ENCODE peak calls at places on chromosomes 12 and 14, in six cellular contexts. F is renal cortical epithelial cell; B is stimulated activated CD4-positive, alpha-beta T cell treated with anti-CD3 and anti-CD28 coated beads, Interleukin-4, amount 100 ng/mL, for 1 hour; Q is Panc1; S is EL; G is heart left ventricle. T is an unnamed sample.

GRCh38 chr14:24273422-24273998 is 2.1 kb upstream of the RABGGTA start:
- DNase-seq in G (no peak), S (no peak), F (peak), B (no peak), Q (no peak), T (peak)

GRCh38 chr12:122031342-122032216 is 9.9 kb downstream of the BCL7A start:
- DNase-seq in B (peak), Q (no peak), S (peak), F (no peak), G (no peak), T (peak)

GRCh38 chr12:100404769-100405407 is 48.0 kb downstream of the SLC17A8 start:
- DNase-seq in F (peak), B (no peak), Q (peak), S (peak), G (no peak), T (peak)

GRCh38 chr14:39293629-39294028 is 59.9 kb downstream of the MIA2 start:
- DNase-seq in Q (no peak), B (no peak), S (no peak), F (no peak), G (no peak), T (no peak)

GRCh38 chr12:94150483-94151225 is 2.3 kb downstream of the PLXNC1 start:
- DNase-seq in G (peak), Q (no peak), F (no peak), S (no peak), B (peak), T (no peak)

GRCh38 chr12:123266679-123267277 is 4.9 kb downstream of the CDK2AP1 start:
- DNase-seq in Q (no peak), B (no peak), F (no peak), S (no peak), G (no peak), T (no peak)

GRCh38 chr14:76782115-76782884 is 21.0 kb downstream of the VASH1 start:
- DNase-seq in S (no peak), Q (no peak), F (no peak), G (no peak), B (no peak), T (no peak)

GRCh38 chr12:78406776-78407335 is 457.7 kb upstream of the SYT1 start:
- DNase-seq in F (peak), B (no peak), S (peak), G (no peak), Q (no peak), T (no peak)

GRCh38 chr12:11762723-11763326 is 113.4 kb downstream of the ETV6 start:
- DNase-seq in B (no peak), F (peak), S (peak), Q (no peak), G (no peak), T (no peak)

GRCh38 chr12:104790296-104791125 is 167.6 kb downstream of the SLC41A2 start:
- DNase-seq in S (no peak), B (peak), G (peak), F (peak), Q (peak), T (peak)

GRCh38 chr12:50400104-50400637 is 514 bp upstream of the LARP4 start:
- DNase-seq in F (no peak), Q (no peak), B (no peak), G (no peak), S (no peak), T (no peak)

GRCh38 chr12:77122661-77123060 is 57.3 kb upstream of the E2F7 start:
- DNase-seq in S (no peak), Q (no peak), F (peak), B (no peak), G (no peak), T (no peak)

GRCh38 chr12:132479938-132480619 is 9.9 kb upstream of the FBRSL1 start:
- DNase-seq in S (no peak), Q (no peak), F (no peak), B (no peak), G (peak), T (no peak)

GRCh38 chr12:124667671-124668337 is 100.4 kb upstream of the NCOR2 start:
- DNase-seq in Q (no peak), B (no peak), G (no peak), S (no peak), F (no peak), T (no peak)

GRCh38 chr12:23938422-23938821 is 11.0 kb downstream of the SOX5 start:
- DNase-seq in F (no peak), Q (no peak), B (no peak), G (no peak), S (no peak), T (no peak)

GRCh38 chr12:65740873-65741600 is 83.2 kb upstream of the HMGA2 start:
- DNase-seq in G (peak), F (peak), B (peak), Q (peak), S (peak), T (peak)

GRCh38 chr14:61470261-61470953 is 149.0 kb downstream of the PRKCH start:
- DNase-seq in S (peak), B (no peak), F (peak), G (no peak), Q (no peak), T (peak)

GRCh38 chr14:60565211-60565610 is 56.3 kb downstream of the SIX6 start:
- DNase-seq in F (peak), S (peak), Q (no peak), B (no peak), G (no peak), T (peak)

T was measured in MCF 10A.